ENCODE peak calls at places on chromosomes 7 and 10, in six cellular contexts. K is GM12865, P is psoas muscle, A is fibroblast of lung, Z is B cell, N is WERI-Rb-1. X is an unnamed sample.

GRCh38 chr10:67788028-67788886 is 49.7 kb downstream of the DNAJC12 start:
- DNase-seq in K (peak), P (peak), A (peak), Z (peak), N (peak), X (peak)

GRCh38 chr10:96840841-96841518 is 8.9 kb downstream of the LCOR start:
- DNase-seq in K (no peak), P (no peak), A (peak), Z (no peak), N (no peak), X (no peak)

GRCh38 chr10:44300666-44301649 is 83.9 kb downstream of the CXCL12 start:
- DNase-seq in K (peak), P (no peak), A (peak), Z (no peak), N (no peak), X (peak)

GRCh38 chr10:76944678-76945077 is 692.9 kb downstream of the KCNMA1 start:
- DNase-seq in K (no peak), P (no peak), A (no peak), Z (no peak), N (no peak), X (no peak)

GRCh38 chr7:20217193-20217948 is at the start of gene MACC1:
- DNase-seq in K (peak), P (peak), A (no peak), Z (peak), N (no peak), X (no peak)

GRCh38 chr10:6074489-6075301 is 12.5 kb upstream of the IL2RA start:
- DNase-seq in K (no peak), P (no peak), A (peak), Z (no peak), N (no peak), X (no peak)

GRCh38 chr10:78457804-78458483 is 424.3 kb downstream of the RPS24 start:
- DNase-seq in K (no peak), P (no peak), A (peak), Z (no peak), N (no peak), X (no peak)

GRCh38 chr7:157797361-157797760 is 460.6 kb downstream of the DNAJB6 start:
- DNase-seq in K (no peak), P (peak), A (no peak), Z (no peak), N (no peak), X (no peak)

GRCh38 chr10:6014241-6014761 is 37.0 kb upstream of the IL15RA start:
- DNase-seq in K (peak), P (no peak), A (peak), Z (peak), N (peak), X (peak)

GRCh38 chr7:5693529-5693928 is 87.9 kb downstream of the RNF216 start:
- DNase-seq in K (peak), P (no peak), A (peak), Z (peak), N (no peak), X (peak)

GRCh38 chr7:1558181-1558811 is 2.3 kb upstream of the TMEM184A start:
- DNase-seq in K (no peak), P (peak), A (no peak), Z (peak), N (peak), X (no peak)

GRCh38 chr10:49178489-49179471 is 9.4 kb downstream of the TMEM273 start:
- DNase-seq in K (no peak), P (no peak), A (no peak), Z (no peak), N (no peak), X (no peak)

GRCh38 chr7:143410523-143411004 is 1.9 kb upstream of the EPHA1 start:
- DNase-seq in K (no peak), P (no peak), A (peak), Z (no peak), N (no peak), X (no peak)

GRCh38 chr10:61447127-61447526 is 6.1 kb downstream of the TMEM26 start:
- DNase-seq in K (no peak), P (no peak), A (peak), Z (no peak), N (no peak), X (no peak)

GRCh38 chr7:20164420-20165145 is 52.6 kb downstream of the MACC1 start:
- DNase-seq in K (no peak), P (no peak), A (peak), Z (no peak), N (no peak), X (no peak)

GRCh38 chr10:84265378-84265777 is 20.5 kb downstream of the RGR start:
- DNase-seq in K (no peak), P (no peak), A (no peak), Z (no peak), N (no peak), X (no peak)

GRCh38 chr10:34666008-34666700 is 148.9 kb downstream of the PARD3 start:
- DNase-seq in K (peak), P (no peak), A (peak), Z (no peak), N (peak), X (peak)

GRCh38 chr7:111126987-111127386 is 36.1 kb downstream of the LRRN3 start:
- DNase-seq in K (no peak), P (no peak), A (no peak), Z (no peak), N (no peak), X (no peak)

GRCh38 chr10:97025613-97026242 is 160.0 kb downstream of the SLIT1 start:
- DNase-seq in K (peak), P (peak), A (peak), Z (peak), N (peak), X (peak)

GRCh38 chr10:112296908-112297331 is 13.7 kb downstream of the TECTB start:
- DNase-seq in K (no peak), P (no peak), A (no peak), Z (no peak), N (no peak), X (no peak)

GRCh38 chr7:147428075-147428474 is 1162.5 kb upstream of the C7orf33 start:
- DNase-seq in K (no peak), P (no peak), A (no peak), Z (no peak), N (no peak), X (no peak)

GRCh38 chr7:130486114-130486962 is 5.5 kb upstream of the MEST start:
- DNase-seq in K (peak), P (peak), A (peak), Z (peak), N (peak), X (peak)

GRCh38 chr7:36633377-36633776 is 90.9 kb downstream of the AOAH start:
- DNase-seq in K (no peak), P (no peak), A (no peak), Z (no peak), N (no peak), X (no peak)

GRCh38 chr7:464712-465461 is 54.8 kb downstream of the PDGFA start:
- DNase-seq in K (no peak), P (peak), A (peak), Z (no peak), N (no peak), X (no peak)

GRCh38 chr7:23380556-23380955 is 81.4 kb downstream of the MALSU1 start:
- DNase-seq in K (no peak), P (no peak), A (no peak), Z (no peak), N (no peak), X (no peak)

GRCh38 chr10:95793401-95794045 is 37.6 kb downstream of the ENTPD1 start:
- DNase-seq in K (peak), P (no peak), A (no peak), Z (peak), N (no peak), X (no peak)

GRCh38 chr10:6212806-6213205 is 10.1 kb downstream of the PFKFB3 start:
- DNase-seq in K (no peak), P (peak), A (no peak), Z (no peak), N (no peak), X (no peak)

GRCh38 chr10:63483983-63484382 is 18.2 kb upstream of the JMJD1C start:
- DNase-seq in K (no peak), P (no peak), A (no peak), Z (no peak), N (no peak), X (no peak)

GRCh38 chr7:131543298-131543697 is 13.1 kb downstream of the PODXL start:
- DNase-seq in K (no peak), P (no peak), A (no peak), Z (no peak), N (no peak), X (no peak)

GRCh38 chr7:54841772-54842707 is 83.0 kb upstream of the SEC61G start:
- DNase-seq in K (peak), P (peak), A (peak), Z (no peak), N (peak), X (no peak)

GRCh38 chr7:2066251-2066919 is 166.4 kb downstream of the MAD1L1 start:
- DNase-seq in K (peak), P (no peak), A (no peak), Z (peak), N (no peak), X (no peak)

GRCh38 chr7:47326808-47327207 is 255.1 kb downstream of the TNS3 start:
- DNase-seq in K (no peak), P (no peak), A (peak), Z (no peak), N (no peak), X (no peak)

GRCh38 chr7:44632196-44632595 is 25.8 kb downstream of the OGDH start:
- DNase-seq in K (no peak), P (no peak), A (no peak), Z (no peak), N (no peak), X (no peak)

GRCh38 chr10:43278216-43278615 is 11.4 kb upstream of the RASGEF1A start:
- DNase-seq in K (no peak), P (no peak), A (no peak), Z (no peak), N (no peak), X (no peak)

GRCh38 chr7:142431491-142431890 is 173.6 kb upstream of the PRSS58 start:
- DNase-seq in K (no peak), P (no peak), A (no peak), Z (no peak), N (no peak), X (no peak)

GRCh38 chr10:15719899-15720634 is at the start of gene ITGA8:
- DNase-seq in K (peak), P (peak), A (peak), Z (no peak), N (peak), X (peak)
- TF ChIP-seq CTCF in K (no peak), P (peak), A (peak), Z (no peak), N (peak), X (peak)

GRCh38 chr10:15744217-15744865 is 24.6 kb upstream of the ITGA8 start:
- DNase-seq in K (peak), P (no peak), A (peak), Z (no peak), N (peak), X (peak)
- TF ChIP-seq CTCF in K (peak), P (no peak), A (peak), Z (peak), N (peak), X (peak)

GRCh38 chr7:67470256-67470751 is 473.7 kb downstream of the TYW1 start:
- DNase-seq in K (no peak), P (no peak), A (no peak), Z (no peak), N (no peak), X (no peak)
- TF ChIP-seq CTCF in K (no peak), P (no peak), A (no peak), Z (no peak), N (no peak), X (no peak)

DNA sequence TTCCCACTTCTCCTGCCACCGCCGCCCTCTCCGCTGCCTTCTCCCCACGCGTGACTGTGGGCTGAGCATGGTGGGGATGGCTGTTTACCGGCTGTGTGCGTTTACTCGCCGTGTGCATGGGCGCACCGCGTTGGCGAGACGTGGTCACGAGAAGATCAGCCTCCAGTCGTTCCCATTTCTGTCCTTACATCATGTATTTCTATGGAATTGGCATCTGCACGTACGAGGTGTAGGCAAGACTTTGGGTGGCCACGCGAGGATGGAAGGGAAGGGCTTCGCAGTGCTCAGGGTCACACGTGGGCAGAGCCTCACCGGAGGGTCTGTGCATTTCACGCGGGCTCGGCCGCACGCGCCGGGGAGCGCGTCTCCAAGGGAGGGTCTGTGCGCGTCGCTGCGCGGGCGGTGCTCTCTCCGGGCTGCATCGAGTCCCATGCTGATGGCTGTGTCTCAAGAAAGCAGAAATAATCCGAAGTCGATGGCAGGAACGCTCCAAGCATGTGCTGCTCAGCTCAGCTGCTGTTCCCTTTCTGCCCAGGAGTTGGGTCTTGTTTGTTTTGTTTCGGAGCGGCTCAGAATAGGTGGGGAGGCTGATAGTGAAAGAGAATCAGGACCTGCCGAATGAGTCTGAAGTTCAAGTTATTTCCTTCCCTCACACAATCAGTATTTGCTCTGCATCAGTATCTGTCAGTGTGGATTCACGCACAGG is 973 bp downstream of the CAMK1D start:
- DNase-seq in K (peak), P (peak), A (peak), Z (peak), N (peak), X (peak)
- TF ChIP-seq CTCF in K (no peak), P (no peak), A (no peak), Z (no peak), N (no peak), X (no peak)

X was measured in GM13977.